ENCODE peak calls at places on chromosomes 11 and 22, in five cellular contexts. One of them, this sample, is unnamed.

GRCh38 chr11:67240575-67241389 is 25.5 kb upstream of the GRK2 start:
- DNase-seq in ascending aorta: peak
- DNase-seq in fibroblast of mammary gland: peak
- DNase-seq in AG04450: peak
- DNase-seq in brain microvascular endothelial cell: peak
- DNase-seq in this sample: no peak

GRCh38 chr11:2791521-2792375 is 92.0 kb upstream of the KCNQ1OT1 start:
- DNase-seq in fibroblast of mammary gland: no peak
- DNase-seq in brain microvascular endothelial cell: no peak
- DNase-seq in AG04450: no peak
- DNase-seq in ascending aorta: peak
- DNase-seq in this sample: peak

GRCh38 chr11:12175694-12176241 is 65.4 kb downstream of the MICAL2 start:
- DNase-seq in AG04450: no peak
- DNase-seq in fibroblast of mammary gland: peak
- DNase-seq in brain microvascular endothelial cell: peak
- DNase-seq in ascending aorta: peak
- DNase-seq in this sample: no peak

GRCh38 chr11:135023499-135023898 is 611.5 kb upstream of the B3GAT1 start:
- DNase-seq in AG04450: no peak
- DNase-seq in ascending aorta: no peak
- DNase-seq in fibroblast of mammary gland: no peak
- DNase-seq in brain microvascular endothelial cell: no peak
- DNase-seq in this sample: no peak

GRCh38 chr11:34327804-34328631 is 29.8 kb downstream of the ABTB2 start:
- DNase-seq in brain microvascular endothelial cell: no peak
- DNase-seq in fibroblast of mammary gland: no peak
- DNase-seq in AG04450: no peak
- DNase-seq in ascending aorta: no peak
- DNase-seq in this sample: no peak

GRCh38 chr22:27283714-27284113 is 517.8 kb downstream of the MN1 start:
- DNase-seq in brain microvascular endothelial cell: no peak
- DNase-seq in AG04450: no peak
- DNase-seq in fibroblast of mammary gland: peak
- DNase-seq in ascending aorta: no peak
- DNase-seq in this sample: no peak

GRCh38 chr11:79150966-79151365 is 289.9 kb downstream of the TENM4 start:
- DNase-seq in AG04450: peak
- DNase-seq in ascending aorta: no peak
- DNase-seq in brain microvascular endothelial cell: no peak
- DNase-seq in fibroblast of mammary gland: peak
- DNase-seq in this sample: no peak

GRCh38 chr11:113192121-113192925 is 122.1 kb upstream of the TTC12 start:
- DNase-seq in AG04450: no peak
- DNase-seq in brain microvascular endothelial cell: no peak
- DNase-seq in fibroblast of mammary gland: no peak
- DNase-seq in ascending aorta: no peak
- DNase-seq in this sample: no peak

GRCh38 chr11:69957849-69958248 is 120.3 kb upstream of the ANO1 start:
- DNase-seq in fibroblast of mammary gland: no peak
- DNase-seq in brain microvascular endothelial cell: no peak
- DNase-seq in AG04450: no peak
- DNase-seq in ascending aorta: no peak
- DNase-seq in this sample: no peak

GRCh38 chr11:78216571-78217287 is 28.0 kb downstream of the USP35 start:
- DNase-seq in brain microvascular endothelial cell: no peak
- DNase-seq in AG04450: no peak
- DNase-seq in ascending aorta: peak
- DNase-seq in fibroblast of mammary gland: peak
- DNase-seq in this sample: no peak

GRCh38 chr11:69009441-69010211 is 3.4 kb downstream of the MRGPRF start:
- DNase-seq in AG04450: no peak
- DNase-seq in ascending aorta: peak
- DNase-seq in brain microvascular endothelial cell: no peak
- DNase-seq in fibroblast of mammary gland: no peak
- DNase-seq in this sample: no peak

GRCh38 chr11:65116370-65117205 is 913 bp downstream of the ZNHIT2 start:
- DNase-seq in ascending aorta: no peak
- DNase-seq in brain microvascular endothelial cell: no peak
- DNase-seq in AG04450: peak
- DNase-seq in fibroblast of mammary gland: peak
- DNase-seq in this sample: no peak

GRCh38 chr22:24021304-24021703 is 10.2 kb downstream of the CABIN1 start:
- DNase-seq in AG04450: no peak
- DNase-seq in ascending aorta: no peak
- DNase-seq in fibroblast of mammary gland: no peak
- DNase-seq in brain microvascular endothelial cell: no peak
- DNase-seq in this sample: no peak

GRCh38 chr22:24703101-24703500 is 71.4 kb downstream of the PIWIL3 start:
- DNase-seq in brain microvascular endothelial cell: no peak
- DNase-seq in AG04450: peak
- DNase-seq in fibroblast of mammary gland: peak
- DNase-seq in ascending aorta: no peak
- DNase-seq in this sample: no peak

GRCh38 chr22:44274918-44275665 is 37.7 kb downstream of the SHISAL1 start:
- DNase-seq in AG04450: no peak
- DNase-seq in ascending aorta: no peak
- DNase-seq in brain microvascular endothelial cell: no peak
- DNase-seq in fibroblast of mammary gland: no peak
- DNase-seq in this sample: no peak

GRCh38 chr11:2420502-2421225 is 20.1 kb downstream of the TSSC4 start:
- DNase-seq in fibroblast of mammary gland: peak
- DNase-seq in brain microvascular endothelial cell: peak
- DNase-seq in AG04450: peak
- DNase-seq in ascending aorta: peak
- DNase-seq in this sample: peak

GRCh38 chr11:123704341-123704740 is 37.1 kb downstream of the ZNF202 start:
- DNase-seq in brain microvascular endothelial cell: no peak
- DNase-seq in fibroblast of mammary gland: no peak
- DNase-seq in ascending aorta: no peak
- DNase-seq in AG04450: no peak
- DNase-seq in this sample: no peak

GRCh38 chr11:44174846-44175245 is 79.4 kb downstream of the EXT2 start:
- DNase-seq in fibroblast of mammary gland: no peak
- DNase-seq in brain microvascular endothelial cell: no peak
- DNase-seq in ascending aorta: no peak
- DNase-seq in AG04450: no peak
- DNase-seq in this sample: no peak

GRCh38 chr11:115924744-115925567 is 420.7 kb upstream of the CADM1 start:
- DNase-seq in AG04450: peak
- DNase-seq in fibroblast of mammary gland: no peak
- DNase-seq in ascending aorta: no peak
- DNase-seq in brain microvascular endothelial cell: no peak
- DNase-seq in this sample: no peak

GRCh38 chr11:27471588-27472397 is 797 bp downstream of the LGR4 start:
- DNase-seq in fibroblast of mammary gland: no peak
- DNase-seq in ascending aorta: peak
- DNase-seq in brain microvascular endothelial cell: no peak
- DNase-seq in AG04450: no peak
- DNase-seq in this sample: no peak

GRCh38 chr11:9710223-9710622 is 46.3 kb downstream of the SWAP70 start:
- DNase-seq in fibroblast of mammary gland: no peak
- DNase-seq in AG04450: no peak
- DNase-seq in brain microvascular endothelial cell: no peak
- DNase-seq in ascending aorta: no peak
- DNase-seq in this sample: no peak

GRCh38 chr22:35558031-35558430 is 17.4 kb downstream of the RASD2 start:
- DNase-seq in AG04450: no peak
- DNase-seq in ascending aorta: no peak
- DNase-seq in fibroblast of mammary gland: no peak
- DNase-seq in brain microvascular endothelial cell: no peak
- DNase-seq in this sample: no peak

GRCh38 chr11:22244986-22245592 is 52.2 kb downstream of the ANO5 start:
- DNase-seq in ascending aorta: peak
- DNase-seq in brain microvascular endothelial cell: peak
- DNase-seq in AG04450: peak
- DNase-seq in fibroblast of mammary gland: peak
- DNase-seq in this sample: no peak

GRCh38 chr22:24244144-24244787 is 616 bp downstream of the GGT5 start:
- DNase-seq in fibroblast of mammary gland: peak
- DNase-seq in AG04450: no peak
- DNase-seq in brain microvascular endothelial cell: peak
- DNase-seq in ascending aorta: no peak
- DNase-seq in this sample: no peak

GRCh38 chr11:126817523-126818450 is 182.8 kb downstream of the KIRREL3 start:
- DNase-seq in AG04450: no peak
- DNase-seq in fibroblast of mammary gland: no peak
- DNase-seq in ascending aorta: no peak
- DNase-seq in brain microvascular endothelial cell: no peak
- DNase-seq in this sample: no peak

GRCh38 chr11:64752106-64752970 is 7.4 kb downstream of the PYGM start:
- DNase-seq in fibroblast of mammary gland: no peak
- DNase-seq in brain microvascular endothelial cell: no peak
- DNase-seq in AG04450: no peak
- DNase-seq in ascending aorta: no peak
- DNase-seq in this sample: no peak

GRCh38 chr22:38728899-38729796 is 23.4 kb downstream of the GTPBP1 start:
- DNase-seq in brain microvascular endothelial cell: no peak
- DNase-seq in fibroblast of mammary gland: no peak
- DNase-seq in AG04450: no peak
- DNase-seq in ascending aorta: no peak
- DNase-seq in this sample: no peak

GRCh38 chr22:39266398-39267030 is 21.7 kb upstream of the PDGFB start:
- DNase-seq in brain microvascular endothelial cell: peak
- DNase-seq in ascending aorta: no peak
- DNase-seq in fibroblast of mammary gland: peak
- DNase-seq in AG04450: no peak
- DNase-seq in this sample: no peak

GRCh38 chr11:78202733-78203167 is 14.0 kb downstream of the USP35 start:
- DNase-seq in ascending aorta: no peak
- DNase-seq in fibroblast of mammary gland: no peak
- DNase-seq in brain microvascular endothelial cell: no peak
- DNase-seq in AG04450: no peak
- DNase-seq in this sample: no peak

GRCh38 chr22:26259510-26259909 is 90.2 kb downstream of the SEZ6L start:
- DNase-seq in ascending aorta: no peak
- DNase-seq in AG04450: no peak
- DNase-seq in fibroblast of mammary gland: peak
- DNase-seq in brain microvascular endothelial cell: no peak
- DNase-seq in this sample: no peak

GRCh38 chr22:38572065-38572464 is 2.1 kb upstream of the DMC1 start:
- DNase-seq in ascending aorta: no peak
- DNase-seq in brain microvascular endothelial cell: peak
- DNase-seq in fibroblast of mammary gland: peak
- DNase-seq in AG04450: no peak
- DNase-seq in this sample: no peak

GRCh38 chr11:58494096-58494495 is 13.8 kb downstream of the OR5B21 start:
- DNase-seq in brain microvascular endothelial cell: no peak
- DNase-seq in fibroblast of mammary gland: peak
- DNase-seq in AG04450: no peak
- DNase-seq in ascending aorta: no peak
- DNase-seq in this sample: no peak

GRCh38 chr11:60739114-60739513 is 14.6 kb downstream of the MS4A18 start:
- DNase-seq in AG04450: no peak
- DNase-seq in ascending aorta: no peak
- DNase-seq in brain microvascular endothelial cell: no peak
- DNase-seq in fibroblast of mammary gland: no peak
- DNase-seq in this sample: no peak
- TF ChIP-seq CTCF in AG04450: no peak
- TF ChIP-seq CTCF in ascending aorta: no peak
- TF ChIP-seq CTCF in brain microvascular endothelial cell: peak
- TF ChIP-seq CTCF in fibroblast of mammary gland: no peak
- TF ChIP-seq CTCF in this sample: peak

GRCh38 chr22:42296381-42296853 is 26.0 kb upstream of the TCF20 start:
- DNase-seq in brain microvascular endothelial cell: no peak
- DNase-seq in AG04450: no peak
- DNase-seq in fibroblast of mammary gland: no peak
- DNase-seq in ascending aorta: no peak
- DNase-seq in this sample: no peak
- TF ChIP-seq CTCF in brain microvascular endothelial cell: peak
- TF ChIP-seq CTCF in AG04450: peak
- TF ChIP-seq CTCF in fibroblast of mammary gland: no peak
- TF ChIP-seq CTCF in ascending aorta: no peak
- TF ChIP-seq CTCF in this sample: peak

GRCh38 chr22:50203288-50203687 is 2.5 kb downstream of the SELENOO start:
- DNase-seq in ascending aorta: no peak
- DNase-seq in AG04450: no peak
- DNase-seq in fibroblast of mammary gland: no peak
- DNase-seq in brain microvascular endothelial cell: no peak
- DNase-seq in this sample: no peak
- TF ChIP-seq CTCF in ascending aorta: no peak
- TF ChIP-seq CTCF in AG04450: no peak
- TF ChIP-seq CTCF in fibroblast of mammary gland: no peak
- TF ChIP-seq CTCF in brain microvascular endothelial cell: no peak
- TF ChIP-seq CTCF in this sample: no peak

GRCh38 chr11:86214710-86215109 is 29.8 kb upstream of the EED start:
- DNase-seq in brain microvascular endothelial cell: no peak
- DNase-seq in fibroblast of mammary gland: no peak
- DNase-seq in ascending aorta: no peak
- DNase-seq in AG04450: no peak
- DNase-seq in this sample: no peak
- TF ChIP-seq CTCF in brain microvascular endothelial cell: peak
- TF ChIP-seq CTCF in fibroblast of mammary gland: no peak
- TF ChIP-seq CTCF in ascending aorta: no peak
- TF ChIP-seq CTCF in AG04450: no peak
- TF ChIP-seq CTCF in this sample: no peak

This sample was measured in type B pancreatic cell.